ENCODE peak calls at places on chromosome 22, in four cellular contexts. B is body of pancreas, Q is tibial nerve, W is heart right ventricle. N is an unnamed sample.

GRCh38 chr22:29073618-29074275 is 912 bp downstream of the KREMEN1 start:
- DNase-seq in W (peak), B (peak), Q (peak), N (no peak)

GRCh38 chr22:43922123-43922522 is 1.5 kb upstream of the PNPLA3 start:
- DNase-seq in Q (no peak), W (no peak), B (no peak), N (no peak)

GRCh38 chr22:35838849-35839646 is 121.4 kb downstream of the APOL5 start:
- DNase-seq in Q (peak), W (no peak), B (no peak), N (peak)

GRCh38 chr22:17926516-17926915 is 97.8 kb downstream of the MICAL3 start:
- DNase-seq in B (no peak), Q (no peak), W (no peak), N (no peak)

GRCh38 chr22:36776722-36777121 is 803 bp upstream of the IFT27 start:
- DNase-seq in Q (no peak), W (no peak), B (no peak), N (no peak)

GRCh38 chr22:36425977-36426523 is 38.3 kb upstream of the MYH9 start:
- DNase-seq in Q (no peak), W (peak), B (no peak), N (no peak)

GRCh38 chr22:40237788-40238424 is 60.2 kb downstream of the TNRC6B start:
- DNase-seq in B (no peak), W (no peak), Q (no peak), N (no peak)

GRCh38 chr22:44002324-44002723 is 21.8 kb upstream of the PARVB start:
- DNase-seq in B (no peak), W (no peak), Q (no peak), N (no peak)

GRCh38 chr22:19260194-19260593 is 31.3 kb downstream of the CLTCL1 start:
- DNase-seq in B (no peak), W (no peak), Q (no peak), N (no peak)

GRCh38 chr22:39017596-39018365 is 3.1 kb upstream of the APOBEC3D start:
- DNase-seq in B (no peak), W (no peak), Q (no peak), N (no peak)

GRCh38 chr22:39010946-39011625 is 3.0 kb upstream of the APOBEC3C start:
- DNase-seq in W (no peak), B (no peak), Q (no peak), N (no peak)

GRCh38 chr22:39012525-39013516 is 1.2 kb upstream of the APOBEC3C start:
- DNase-seq in B (no peak), Q (no peak), W (no peak), N (no peak)

GRCh38 chr22:39016592-39016991 is 2.5 kb downstream of the APOBEC3C start:
- DNase-seq in Q (no peak), B (no peak), W (no peak), N (no peak)

DNA sequence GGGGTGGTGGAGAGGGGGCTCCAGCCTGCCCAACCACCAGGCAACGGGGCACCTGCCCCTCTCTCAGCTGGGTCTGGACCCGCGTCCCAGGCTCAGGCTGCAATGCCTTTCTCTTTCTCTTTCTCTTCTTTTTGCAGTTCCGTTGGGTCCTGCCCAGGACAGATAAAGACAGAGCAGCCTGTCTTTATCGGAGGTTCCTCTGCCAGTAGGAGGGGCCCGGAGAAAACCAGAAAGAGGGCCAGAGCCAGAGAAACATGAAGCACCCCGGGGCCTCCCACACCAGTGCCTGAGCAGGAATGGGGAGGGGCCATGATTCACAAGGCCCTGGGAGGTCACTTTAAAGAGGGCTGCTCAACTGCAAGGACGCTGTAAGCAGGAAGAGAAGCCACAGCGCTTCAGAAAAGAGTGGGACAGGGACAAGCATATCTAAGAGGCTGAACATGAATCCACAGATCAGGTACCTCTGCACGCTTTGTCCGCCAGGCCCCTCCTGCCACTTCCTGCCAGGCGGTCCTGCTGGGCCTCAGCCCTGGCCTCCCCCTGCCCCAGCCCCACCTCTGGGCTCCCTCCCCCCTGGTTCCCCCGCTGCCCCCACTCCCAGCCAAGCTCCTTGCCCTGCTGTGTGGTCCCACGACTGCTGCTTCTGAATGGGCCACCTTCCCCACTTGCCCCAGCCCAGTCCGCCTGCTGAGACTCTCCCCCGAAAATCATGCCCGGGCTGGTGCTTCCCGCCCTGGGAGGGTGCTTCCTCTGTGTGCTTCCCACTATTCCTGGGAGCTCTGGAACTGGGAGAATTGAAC is at the start of gene APOBEC3C:
- DNase-seq in B (peak), W (peak), Q (peak), N (peak)
- H3K27ac ChIP-seq in B (peak), W (peak), Q (peak), N (peak)

GRCh38 chr22:30325724-30326703 is 727 bp downstream of the TBC1D10A start:
- DNase-seq in Q (no peak), B (peak), W (peak), N (no peak)

GRCh38 chr22:30321461-30321860 is 5.3 kb downstream of the TBC1D10A start:
- DNase-seq in W (no peak), B (no peak), Q (no peak), N (no peak)

GRCh38 chr22:30325065-30325720 is 1.5 kb downstream of the TBC1D10A start:
- DNase-seq in B (peak), Q (peak), W (no peak), N (no peak)

GRCh38 chr22:30326704-30327362 is at the start of gene TBC1D10A:
- DNase-seq in Q (peak), B (peak), W (peak), N (peak)

DNA sequence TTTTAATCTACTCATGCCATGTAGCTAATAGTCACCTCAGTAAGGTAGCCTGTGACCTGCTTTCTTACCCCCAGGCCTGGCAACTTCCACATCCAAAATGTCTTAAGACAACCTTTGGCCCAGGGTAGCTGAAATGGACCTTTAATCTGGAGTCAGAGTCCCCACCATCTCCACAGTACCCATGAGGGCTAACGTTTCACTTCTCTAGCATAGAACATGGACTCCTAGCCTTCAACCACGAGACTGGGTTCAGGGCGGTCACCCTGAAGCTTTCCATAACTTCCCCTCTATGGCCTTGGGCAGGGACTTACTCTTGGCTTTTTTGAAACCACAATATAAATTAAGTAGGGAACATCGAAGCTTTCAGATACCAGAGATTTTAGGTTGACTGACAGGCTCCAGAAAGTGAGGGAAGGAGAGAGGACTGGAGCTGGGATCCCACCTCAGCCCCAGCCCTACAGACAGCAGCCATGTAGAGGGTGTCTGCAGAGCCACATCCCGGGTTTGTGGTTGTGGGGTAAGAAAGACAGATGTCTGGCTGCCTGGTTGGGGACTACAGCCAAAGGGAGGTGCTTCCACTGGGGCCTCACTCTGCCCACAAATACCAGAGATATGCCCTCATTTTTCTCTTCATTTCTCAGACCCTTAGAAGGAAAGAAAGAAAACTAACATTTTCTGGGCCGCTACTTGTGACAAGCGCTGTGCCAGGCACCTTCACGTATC is 2.6 kb downstream of the TBC1D10A start:
- DNase-seq in B (no peak), W (no peak), Q (no peak), N (no peak)
- H3K4me3 ChIP-seq in B (no peak), W (peak), Q (peak), N (peak)

GRCh38 chr22:48554893-48555552 is 1272.7 kb downstream of the BRD1 start:
- DNase-seq in W (no peak), Q (no peak), B (no peak), N (no peak)
- TF ChIP-seq CTCF in W (no peak), Q (no peak), B (peak), N (no peak)

GRCh38 chr22:46272762-46273431 is 5.1 kb downstream of the TTC38 start:
- DNase-seq in B (no peak), Q (no peak), W (no peak), N (no peak)
- H3K27ac ChIP-seq in B (no peak), Q (no peak), W (no peak), N (no peak)

DNA sequence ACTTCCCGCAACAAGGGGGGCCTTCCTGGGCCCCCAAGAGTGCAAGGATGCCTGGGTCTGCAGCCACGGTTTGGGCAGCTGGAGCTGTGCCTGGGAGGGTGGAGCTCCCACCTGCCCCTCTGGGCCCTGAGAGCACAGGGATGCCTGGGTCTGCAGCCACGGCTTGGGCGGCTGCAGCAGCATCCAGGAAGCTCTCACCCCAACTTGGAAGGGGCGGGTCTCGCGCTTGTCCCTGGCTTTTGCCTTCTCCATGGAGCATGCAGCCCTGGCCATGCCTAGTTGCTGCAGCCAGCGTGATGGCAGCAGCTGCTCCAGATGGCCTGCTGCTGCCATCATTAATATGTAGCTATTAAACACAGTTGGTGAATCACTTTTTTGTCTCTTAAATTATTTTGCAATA is 35.4 kb downstream of the NAGA start:
- DNase-seq in Q (no peak), W (no peak), B (no peak), N (no peak)
- H3K4me3 ChIP-seq in Q (no peak), W (no peak), B (no peak), N (no peak)

GRCh38 chr22:27791494-27792241 is 9.9 kb downstream of the MN1 start:
- DNase-seq in Q (no peak), W (no peak), B (no peak), N (no peak)
- TF ChIP-seq CTCF in Q (no peak), W (no peak), B (no peak), N (no peak)

GRCh38 chr22:46053563-46054090 is 76.7 kb upstream of the WNT7B start:
- DNase-seq in W (peak), B (peak), Q (no peak), N (no peak)

GRCh38 chr22:46055176-46055850 is 78.4 kb upstream of the WNT7B start:
- DNase-seq in B (peak), W (no peak), Q (no peak), N (no peak)

GRCh38 chr22:46054091-46054877 is 77.3 kb upstream of the WNT7B start:
- DNase-seq in W (peak), Q (no peak), B (peak), N (no peak)

GRCh38 chr22:46055851-46056168 is 78.8 kb upstream of the WNT7B start:
- DNase-seq in B (no peak), W (no peak), Q (no peak), N (no peak)

GRCh38 chr22:46054878-46055158 is 77.9 kb upstream of the WNT7B start:
- DNase-seq in Q (no peak), W (no peak), B (peak), N (no peak)
- H3K27ac ChIP-seq in Q (peak), W (peak), B (peak), N (peak)

GRCh38 chr22:50548046-50548912 is 2.6 kb downstream of the KLHDC7B start:
- DNase-seq in Q (no peak), W (peak), B (no peak), N (no peak)
- H3K4me3 ChIP-seq in Q (peak), W (peak), B (no peak), N (no peak)

GRCh38 chr22:25898707-25899365 is 156.8 kb downstream of the MYO18B start:
- DNase-seq in B (no peak), W (no peak), Q (no peak), N (no peak)
- TF ChIP-seq CTCF in B (no peak), W (no peak), Q (no peak), N (no peak)

DNA sequence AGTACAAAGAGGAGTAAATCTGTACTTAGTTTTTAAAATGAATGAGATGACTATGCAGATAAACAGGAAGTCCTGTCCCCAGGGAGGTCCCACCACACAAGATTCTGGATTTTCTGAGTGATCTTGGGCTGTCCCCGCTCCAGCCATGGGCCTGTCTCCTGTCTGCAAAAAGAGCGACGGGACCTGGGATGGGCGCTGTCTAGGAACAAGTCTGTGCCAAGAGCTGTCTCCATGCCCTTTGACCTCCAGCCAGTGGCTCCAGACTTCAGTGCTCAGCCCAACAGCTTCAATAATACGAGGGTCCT is 6.0 kb downstream of the CSNK1E start:
- DNase-seq in Q (no peak), W (no peak), B (no peak), N (no peak)
- H3K27ac ChIP-seq in Q (peak), W (peak), B (no peak), N (peak)

N was measured in AG04450.